ENCODE peak calls at places on chromosomes 5 and 9, in four cellular contexts. One of them, this sample, is unnamed.

GRCh38 chr9:122498883-122499288 is 11.7 kb upstream of the OR1J2 start:
- DNase-seq in K562: peak; percentile 19
- DNase-seq in IMR-90: peak; percentile 43
- DNase-seq in keratinocyte: peak; percentile 85
- DNase-seq in this sample: peak; percentile 56

GRCh38 chr5:131242728-131243255 is 21.1 kb upstream of the CDC42SE2 start:
- DNase-seq in K562: no peak
- DNase-seq in IMR-90: peak; percentile 97
- DNase-seq in keratinocyte: no peak
- DNase-seq in this sample: peak; percentile 26

GRCh38 chr9:18824095-18824666 is 208.8 kb downstream of the SAXO1 start:
- DNase-seq in K562: no peak
- DNase-seq in IMR-90: no peak
- DNase-seq in keratinocyte: no peak
- DNase-seq in this sample: peak; percentile 31

GRCh38 chr9:3525088-3525835 is 539 bp downstream of the RFX3 start:
- DNase-seq in K562: peak; percentile 26
- DNase-seq in IMR-90: no peak
- DNase-seq in keratinocyte: no peak
- DNase-seq in this sample: peak; percentile 20

GRCh38 chr9:13113751-13114150 is 165.7 kb downstream of the MPDZ start:
- DNase-seq in K562: no peak
- DNase-seq in IMR-90: peak; percentile 8
- DNase-seq in keratinocyte: no peak
- DNase-seq in this sample: no peak

GRCh38 chr9:19230356-19231125 is at the start of gene DENND4C:
- DNase-seq in K562: peak; percentile 82
- DNase-seq in IMR-90: peak; percentile 78
- DNase-seq in keratinocyte: no peak
- DNase-seq in this sample: peak; percentile 90

GRCh38 chr5:137761020-137761516 is 6.9 kb upstream of the HNRNPA0 start:
- DNase-seq in K562: no peak
- DNase-seq in IMR-90: no peak
- DNase-seq in keratinocyte: no peak
- DNase-seq in this sample: no peak

GRCh38 chr9:84711936-84712335 is 42.4 kb downstream of the NTRK2 start:
- DNase-seq in K562: no peak
- DNase-seq in IMR-90: no peak
- DNase-seq in keratinocyte: peak; percentile 52
- DNase-seq in this sample: no peak

GRCh38 chr5:39757121-39757520 is 332.3 kb upstream of the DAB2 start:
- DNase-seq in K562: no peak
- DNase-seq in IMR-90: no peak
- DNase-seq in keratinocyte: no peak
- DNase-seq in this sample: no peak

GRCh38 chr5:61132559-61132958 is 29.7 kb downstream of the SMIM15 start:
- DNase-seq in K562: no peak
- DNase-seq in IMR-90: peak; percentile 38
- DNase-seq in keratinocyte: no peak
- DNase-seq in this sample: no peak

GRCh38 chr5:138354387-138354786 is 1.9 kb downstream of the KDM3B start:
- DNase-seq in K562: no peak
- DNase-seq in IMR-90: no peak
- DNase-seq in keratinocyte: no peak
- DNase-seq in this sample: no peak

GRCh38 chr5:78761831-78762230 is 113.3 kb upstream of the LHFPL2 start:
- DNase-seq in K562: no peak
- DNase-seq in IMR-90: no peak
- DNase-seq in keratinocyte: no peak
- DNase-seq in this sample: no peak

GRCh38 chr5:177434437-177434836 is 8.0 kb downstream of the GRK6 start:
- DNase-seq in K562: no peak
- DNase-seq in IMR-90: no peak
- DNase-seq in keratinocyte: no peak
- DNase-seq in this sample: no peak

GRCh38 chr9:14424323-14424722 is 110.4 kb upstream of the NFIB start:
- DNase-seq in K562: no peak
- DNase-seq in IMR-90: no peak
- DNase-seq in keratinocyte: no peak
- DNase-seq in this sample: no peak

GRCh38 chr9:133843751-133844373 is 105.7 kb upstream of the SARDH start:
- DNase-seq in K562: no peak
- DNase-seq in IMR-90: no peak
- DNase-seq in keratinocyte: no peak
- DNase-seq in this sample: peak; percentile 39

GRCh38 chr5:59760798-59761348 is 132.7 kb downstream of the PDE4D start:
- DNase-seq in K562: no peak
- DNase-seq in IMR-90: peak; percentile 55
- DNase-seq in keratinocyte: no peak
- DNase-seq in this sample: peak; percentile 88

GRCh38 chr9:14278291-14278721 is 35.6 kb downstream of the NFIB start:
- DNase-seq in K562: no peak
- DNase-seq in IMR-90: peak; percentile 82
- DNase-seq in keratinocyte: peak; percentile 46
- DNase-seq in this sample: peak; percentile 61

GRCh38 chr5:51386916-51387853 is 3.9 kb downstream of the ISL1 start:
- DNase-seq in K562: no peak
- DNase-seq in IMR-90: no peak
- DNase-seq in keratinocyte: no peak
- DNase-seq in this sample: peak; percentile 10

GRCh38 chr9:113899205-113899604 is 23.1 kb downstream of the ZNF618 start:
- DNase-seq in K562: no peak
- DNase-seq in IMR-90: no peak
- DNase-seq in keratinocyte: no peak
- DNase-seq in this sample: no peak

GRCh38 chr5:139457241-139457640 is 5.3 kb downstream of the ECSCR start:
- DNase-seq in K562: no peak
- DNase-seq in IMR-90: no peak
- DNase-seq in keratinocyte: no peak
- DNase-seq in this sample: no peak

GRCh38 chr5:11182441-11183080 is 421.5 kb upstream of the DAP start:
- DNase-seq in K562: peak; percentile 30
- DNase-seq in IMR-90: peak; percentile 47
- DNase-seq in keratinocyte: no peak
- DNase-seq in this sample: peak; percentile 20

GRCh38 chr9:113807173-113808061 is 68.7 kb upstream of the ZNF618 start:
- DNase-seq in K562: peak; percentile 81
- DNase-seq in IMR-90: peak; percentile 60
- DNase-seq in keratinocyte: no peak
- DNase-seq in this sample: peak; percentile 73

GRCh38 chr9:94801685-94802084 is 75.2 kb downstream of the AOPEP start:
- DNase-seq in K562: no peak
- DNase-seq in IMR-90: peak; percentile 58
- DNase-seq in keratinocyte: no peak
- DNase-seq in this sample: peak; percentile 86

GRCh38 chr5:176533894-176534611 is 3.1 kb downstream of the RNF44 start:
- DNase-seq in K562: no peak
- DNase-seq in IMR-90: peak; percentile 36
- DNase-seq in keratinocyte: no peak
- DNase-seq in this sample: peak; percentile 44

GRCh38 chr5:125117556-125117955 is 371.1 kb upstream of the ZNF608 start:
- DNase-seq in K562: no peak
- DNase-seq in IMR-90: peak; percentile 56
- DNase-seq in keratinocyte: no peak
- DNase-seq in this sample: no peak

GRCh38 chr9:15606667-15607472 is 54.0 kb downstream of the CCDC171 start:
- DNase-seq in K562: peak; percentile 10
- DNase-seq in IMR-90: peak; percentile 35
- DNase-seq in keratinocyte: no peak
- DNase-seq in this sample: peak; percentile 70

GRCh38 chr9:127726871-127727270 is 8.2 kb downstream of the TOR2A start:
- DNase-seq in K562: no peak
- DNase-seq in IMR-90: no peak
- DNase-seq in keratinocyte: no peak
- DNase-seq in this sample: no peak

GRCh38 chr5:177242304-177242703 is 61.2 kb downstream of the RAB24 start:
- DNase-seq in K562: no peak
- DNase-seq in IMR-90: no peak
- DNase-seq in keratinocyte: no peak
- DNase-seq in this sample: no peak

GRCh38 chr9:15240927-15241326 is 66.1 kb downstream of the TTC39B start:
- DNase-seq in K562: no peak
- DNase-seq in IMR-90: no peak
- DNase-seq in keratinocyte: no peak
- DNase-seq in this sample: no peak

GRCh38 chr5:157343842-157344790 is 78.2 kb downstream of the CYFIP2 start:
- DNase-seq in K562: no peak
- DNase-seq in IMR-90: no peak
- DNase-seq in keratinocyte: no peak
- DNase-seq in this sample: no peak

GRCh38 chr9:72894342-72894741 is 58.5 kb downstream of the ALDH1A1 start:
- DNase-seq in K562: no peak
- DNase-seq in IMR-90: peak; percentile 4
- DNase-seq in keratinocyte: no peak
- DNase-seq in this sample: no peak

GRCh38 chr5:168404366-168404765 is 81.9 kb upstream of the RARS1 start:
- DNase-seq in K562: no peak
- DNase-seq in IMR-90: peak; percentile 92
- DNase-seq in keratinocyte: no peak
- DNase-seq in this sample: no peak

GRCh38 chr9:138048184-138048583 is 170.6 kb downstream of the CACNA1B start:
- DNase-seq in K562: no peak
- DNase-seq in IMR-90: no peak
- DNase-seq in keratinocyte: no peak
- DNase-seq in this sample: no peak

GRCh38 chr5:149838881-149839739 is 105.5 kb downstream of the PDE6A start:
- DNase-seq in K562: no peak
- DNase-seq in IMR-90: peak; percentile 78
- DNase-seq in keratinocyte: peak; percentile 42
- DNase-seq in this sample: no peak

GRCh38 chr9:98231770-98232478 is 23.5 kb downstream of the TBC1D2 start:
- DNase-seq in K562: no peak
- DNase-seq in IMR-90: peak; percentile 95
- DNase-seq in keratinocyte: no peak
- DNase-seq in this sample: no peak

GRCh38 chr9:35816708-35817107 is 1.9 kb upstream of the HINT2 start:
- DNase-seq in K562: peak; percentile 16
- DNase-seq in IMR-90: no peak
- DNase-seq in keratinocyte: no peak
- DNase-seq in this sample: no peak

GRCh38 chr9:35814841-35815543 is at the start of gene HINT2:
- DNase-seq in K562: peak; percentile 91
- DNase-seq in IMR-90: peak; percentile 99
- DNase-seq in keratinocyte: peak; percentile 79
- DNase-seq in this sample: peak; percentile 99

GRCh38 chr9:35812025-35812602 is at the start of gene SPAG8:
- DNase-seq in K562: peak; percentile 76
- DNase-seq in IMR-90: peak; percentile 96
- DNase-seq in keratinocyte: peak; percentile 81
- DNase-seq in this sample: peak; percentile 90

GRCh38 chr9:35813434-35814105 is 1.3 kb downstream of the HINT2 start:
- DNase-seq in K562: peak; percentile 44
- DNase-seq in IMR-90: peak; percentile 32
- DNase-seq in keratinocyte: no peak
- DNase-seq in this sample: peak; percentile 19

GRCh38 chr9:35814106-35814840 is 569 bp downstream of the HINT2 start:
- DNase-seq in K562: no peak
- DNase-seq in IMR-90: peak; percentile 41
- DNase-seq in keratinocyte: no peak
- DNase-seq in this sample: peak; percentile 46
- H3K9me1 ChIP-seq in K562: peaks cover 4% of the 10 kb centered on the region
- H3K9me1 ChIP-seq in IMR-90: peaks cover 6% of the 10 kb centered on the region
- H3K9me1 ChIP-seq in keratinocyte: no peaks in the 10 kb centered on the region
- H3K9me1 ChIP-seq in this sample: no peaks in the 10 kb centered on the region

DNA sequence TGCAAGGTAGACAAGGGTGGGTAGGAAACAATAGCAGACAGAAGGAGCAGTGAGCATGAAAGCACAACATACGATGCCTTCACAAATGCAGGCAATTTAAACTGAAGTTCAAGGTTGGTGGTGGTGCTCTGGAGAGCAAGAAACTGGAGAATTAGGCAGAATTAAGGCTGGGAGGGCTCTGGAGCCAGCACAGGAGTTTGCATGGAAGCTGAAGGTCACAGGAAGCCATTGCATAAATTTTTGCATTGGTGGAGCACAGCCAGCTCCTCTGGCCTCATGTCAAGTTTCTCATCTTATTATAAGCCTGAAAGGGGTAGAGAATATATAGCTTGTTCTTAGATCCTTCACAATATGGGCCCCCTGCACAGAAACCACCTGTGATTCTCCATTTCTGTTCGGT is 207.4 kb downstream of the PAPPA start:
- DNase-seq in K562: no peak
- DNase-seq in IMR-90: no peak
- DNase-seq in keratinocyte: no peak
- DNase-seq in this sample: no peak
- H3K9me1 ChIP-seq in K562: no peaks in the 10 kb centered on the region
- H3K9me1 ChIP-seq in IMR-90: peaks cover 3% of the 10 kb centered on the region
- H3K9me1 ChIP-seq in keratinocyte: no peaks in the 10 kb centered on the region
- H3K9me1 ChIP-seq in this sample: no peaks in the 10 kb centered on the region

GRCh38 chr9:120894404-120895226 is 17.6 kb upstream of the PHF19 start:
- DNase-seq in K562: no peak
- DNase-seq in IMR-90: no peak
- DNase-seq in keratinocyte: no peak
- DNase-seq in this sample: peak; percentile 31
- H3K9me1 ChIP-seq in K562: no peaks in the 10 kb centered on the region
- H3K9me1 ChIP-seq in IMR-90: no peaks in the 10 kb centered on the region
- H3K9me1 ChIP-seq in keratinocyte: no peaks in the 10 kb centered on the region
- H3K9me1 ChIP-seq in this sample: no peaks in the 10 kb centered on the region

DNA sequence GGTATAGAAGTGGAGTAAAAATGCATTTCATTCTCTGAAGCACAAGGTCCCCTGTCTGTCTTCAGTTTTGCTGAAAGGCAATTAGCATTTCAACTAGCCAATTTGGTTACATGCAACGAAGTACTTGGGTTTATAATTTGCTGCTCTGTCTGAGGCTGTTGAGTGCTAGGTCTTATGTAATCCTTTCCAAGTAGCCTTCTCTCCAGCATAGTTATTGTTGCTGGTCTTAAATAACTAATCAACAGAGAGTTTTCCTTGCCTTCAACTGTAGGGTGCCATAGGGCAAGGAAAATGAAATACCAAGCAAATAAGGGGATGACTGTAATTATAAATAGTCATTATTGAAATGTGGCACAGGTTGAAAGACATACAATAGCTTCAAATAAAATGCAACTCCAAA is 4.6 kb downstream of the ADGRV1 start:
- DNase-seq in K562: no peak
- DNase-seq in IMR-90: no peak
- DNase-seq in keratinocyte: no peak
- DNase-seq in this sample: no peak
- H3K9me1 ChIP-seq in K562: no peaks in the 10 kb centered on the region
- H3K9me1 ChIP-seq in IMR-90: no peaks in the 10 kb centered on the region
- H3K9me1 ChIP-seq in keratinocyte: no peaks in the 10 kb centered on the region
- H3K9me1 ChIP-seq in this sample: no peaks in the 10 kb centered on the region

DNA sequence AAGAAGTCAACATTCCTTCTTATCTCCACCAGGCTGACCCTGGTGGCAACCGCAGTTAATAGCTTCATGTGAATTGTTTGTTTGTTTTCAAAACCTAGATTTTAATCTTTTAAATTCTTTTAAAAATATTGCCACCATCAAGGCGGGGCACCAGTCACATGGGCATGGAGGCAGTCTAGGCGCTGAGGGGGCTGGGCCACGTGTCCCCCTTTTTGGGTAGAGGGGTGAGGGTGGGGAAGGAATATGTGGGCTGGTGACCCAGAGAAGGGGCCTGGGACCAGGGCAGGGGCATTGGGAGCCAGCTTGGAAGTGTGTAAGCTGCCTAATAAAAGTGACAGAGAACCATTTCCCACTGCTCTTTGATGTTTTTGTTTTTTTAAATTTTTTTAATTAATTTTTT is 147.3 kb downstream of the GADD45G start:
- DNase-seq in K562: no peak
- DNase-seq in IMR-90: no peak
- DNase-seq in keratinocyte: no peak
- DNase-seq in this sample: no peak
- H3K9me1 ChIP-seq in K562: no peaks in the 10 kb centered on the region
- H3K9me1 ChIP-seq in IMR-90: no peaks in the 10 kb centered on the region
- H3K9me1 ChIP-seq in keratinocyte: no peaks in the 10 kb centered on the region
- H3K9me1 ChIP-seq in this sample: no peaks in the 10 kb centered on the region

This sample was measured in endothelial cell of umbilical vein.